ENCODE peak calls at places on chromosomes 3 and 15, in eight cellular contexts. One of them, this sample, is unnamed.

GRCh38 chr15:99412082-99412481 is 153.7 kb upstream of the MEF2A start:
- DNase-seq in sigmoid colon: no peak
- DNase-seq in right atrium auricular region: peak; percentile 48
- DNase-seq in right lobe of liver: no peak
- DNase-seq in neural progenitor cell: no peak
- DNase-seq in breast epithelium: no peak
- DNase-seq in left ventricle myocardium inferior: no peak
- DNase-seq in A549: no peak
- DNase-seq in this sample: no peak

GRCh38 chr3:123285479-123285878 is 83.7 kb downstream of the SEC22A start:
- DNase-seq in A549: no peak
- DNase-seq in left ventricle myocardium inferior: no peak
- DNase-seq in neural progenitor cell: no peak
- DNase-seq in right lobe of liver: no peak
- DNase-seq in breast epithelium: no peak
- DNase-seq in right atrium auricular region: peak; percentile 40
- DNase-seq in sigmoid colon: no peak
- DNase-seq in this sample: no peak

GRCh38 chr15:28289694-28290463 is 32.1 kb downstream of the HERC2 start:
- DNase-seq in right atrium auricular region: no peak
- DNase-seq in right lobe of liver: no peak
- DNase-seq in sigmoid colon: no peak
- DNase-seq in A549: no peak
- DNase-seq in left ventricle myocardium inferior: no peak
- DNase-seq in breast epithelium: no peak
- DNase-seq in neural progenitor cell: no peak
- DNase-seq in this sample: no peak

GRCh38 chr15:101162701-101163483 is 89.0 kb downstream of the CHSY1 start:
- DNase-seq in right atrium auricular region: peak; percentile 72
- DNase-seq in neural progenitor cell: no peak
- DNase-seq in sigmoid colon: peak; percentile 81
- DNase-seq in right lobe of liver: no peak
- DNase-seq in A549: no peak
- DNase-seq in breast epithelium: peak; percentile 62
- DNase-seq in left ventricle myocardium inferior: peak; percentile 86
- DNase-seq in this sample: peak; percentile 82

GRCh38 chr3:149013726-149014125 is 22.4 kb downstream of the GYG1 start:
- DNase-seq in left ventricle myocardium inferior: no peak
- DNase-seq in right lobe of liver: no peak
- DNase-seq in sigmoid colon: no peak
- DNase-seq in A549: no peak
- DNase-seq in breast epithelium: no peak
- DNase-seq in neural progenitor cell: no peak
- DNase-seq in right atrium auricular region: no peak
- DNase-seq in this sample: no peak

GRCh38 chr3:147257972-147258371 is 148.4 kb downstream of the ZIC4 start:
- DNase-seq in breast epithelium: no peak
- DNase-seq in A549: no peak
- DNase-seq in right atrium auricular region: no peak
- DNase-seq in sigmoid colon: no peak
- DNase-seq in right lobe of liver: no peak
- DNase-seq in neural progenitor cell: no peak
- DNase-seq in left ventricle myocardium inferior: no peak
- DNase-seq in this sample: no peak

GRCh38 chr3:186452517-186452916 is 90.5 kb upstream of the DGKG start:
- DNase-seq in sigmoid colon: no peak
- DNase-seq in A549: no peak
- DNase-seq in right atrium auricular region: no peak
- DNase-seq in left ventricle myocardium inferior: no peak
- DNase-seq in neural progenitor cell: no peak
- DNase-seq in breast epithelium: no peak
- DNase-seq in right lobe of liver: no peak
- DNase-seq in this sample: no peak

GRCh38 chr3:40073310-40074007 is 236.0 kb upstream of the EIF1B start:
- DNase-seq in left ventricle myocardium inferior: no peak
- DNase-seq in sigmoid colon: no peak
- DNase-seq in A549: no peak
- DNase-seq in breast epithelium: no peak
- DNase-seq in neural progenitor cell: no peak
- DNase-seq in right atrium auricular region: no peak
- DNase-seq in right lobe of liver: no peak
- DNase-seq in this sample: no peak

GRCh38 chr15:50116477-50116876 is 2.6 kb downstream of the ATP8B4 start:
- DNase-seq in breast epithelium: no peak
- DNase-seq in sigmoid colon: no peak
- DNase-seq in left ventricle myocardium inferior: no peak
- DNase-seq in right lobe of liver: no peak
- DNase-seq in neural progenitor cell: peak; percentile 65
- DNase-seq in A549: peak; percentile 17
- DNase-seq in right atrium auricular region: no peak
- DNase-seq in this sample: no peak

GRCh38 chr3:39644176-39644575 is 165.2 kb upstream of the MYRIP start:
- DNase-seq in left ventricle myocardium inferior: no peak
- DNase-seq in right lobe of liver: no peak
- DNase-seq in breast epithelium: no peak
- DNase-seq in right atrium auricular region: no peak
- DNase-seq in sigmoid colon: no peak
- DNase-seq in A549: no peak
- DNase-seq in neural progenitor cell: no peak
- DNase-seq in this sample: no peak

GRCh38 chr3:159762981-159763465 is 225.6 kb upstream of the IL12A start:
- DNase-seq in neural progenitor cell: peak; percentile 34
- DNase-seq in right atrium auricular region: peak; percentile 82
- DNase-seq in right lobe of liver: peak; percentile 72
- DNase-seq in sigmoid colon: peak; percentile 92
- DNase-seq in left ventricle myocardium inferior: peak; percentile 65
- DNase-seq in A549: peak; percentile 78
- DNase-seq in breast epithelium: peak; percentile 77
- DNase-seq in this sample: peak; percentile 67

GRCh38 chr3:141308588-141309218 is 59.6 kb upstream of the ZBTB38 start:
- DNase-seq in A549: peak; percentile 88
- DNase-seq in right atrium auricular region: peak; percentile 58
- DNase-seq in left ventricle myocardium inferior: peak; percentile 30
- DNase-seq in neural progenitor cell: peak; percentile 78
- DNase-seq in right lobe of liver: peak; percentile 82
- DNase-seq in sigmoid colon: no peak
- DNase-seq in breast epithelium: peak; percentile 55
- DNase-seq in this sample: peak; percentile 56

GRCh38 chr3:49411550-49411967 is 217 bp downstream of the RHOA start:
- DNase-seq in right atrium auricular region: no peak
- DNase-seq in breast epithelium: peak; percentile 47
- DNase-seq in right lobe of liver: peak; percentile 79
- DNase-seq in neural progenitor cell: peak; percentile 86
- DNase-seq in A549: no peak
- DNase-seq in sigmoid colon: peak; percentile 81
- DNase-seq in left ventricle myocardium inferior: peak; percentile 63
- DNase-seq in this sample: peak; percentile 65

GRCh38 chr3:13480340-13481318 is 523 bp downstream of the HDAC11 start:
- DNase-seq in breast epithelium: peak; percentile 29
- DNase-seq in left ventricle myocardium inferior: no peak
- DNase-seq in right atrium auricular region: no peak
- DNase-seq in sigmoid colon: peak; percentile 69
- DNase-seq in A549: peak; percentile 49
- DNase-seq in right lobe of liver: no peak
- DNase-seq in neural progenitor cell: no peak
- DNase-seq in this sample: no peak

GRCh38 chr3:117547956-117548550 is 838.5 kb downstream of the TUSC7 start:
- DNase-seq in left ventricle myocardium inferior: no peak
- DNase-seq in right atrium auricular region: no peak
- DNase-seq in A549: peak; percentile 41
- DNase-seq in right lobe of liver: no peak
- DNase-seq in sigmoid colon: no peak
- DNase-seq in neural progenitor cell: no peak
- DNase-seq in breast epithelium: no peak
- DNase-seq in this sample: no peak
- H3K4me3 ChIP-seq in left ventricle myocardium inferior: no peak overlapping the region
- H3K4me3 ChIP-seq in right atrium auricular region: no peak overlapping the region
- H3K4me3 ChIP-seq in A549: no peak overlapping the region
- H3K4me3 ChIP-seq in right lobe of liver: no peak overlapping the region
- H3K4me3 ChIP-seq in sigmoid colon: no peak overlapping the region
- H3K4me3 ChIP-seq in neural progenitor cell: no peak overlapping the region
- H3K4me3 ChIP-seq in breast epithelium: no peak overlapping the region
- H3K4me3 ChIP-seq in this sample: no peak overlapping the region

GRCh38 chr3:64000446-64001055 is 22.7 kb downstream of the PSMD6 start:
- DNase-seq in breast epithelium: no peak
- DNase-seq in left ventricle myocardium inferior: no peak
- DNase-seq in sigmoid colon: no peak
- DNase-seq in right lobe of liver: no peak
- DNase-seq in A549: no peak
- DNase-seq in right atrium auricular region: no peak
- DNase-seq in neural progenitor cell: no peak
- DNase-seq in this sample: no peak
- H3K27ac ChIP-seq in breast epithelium: no peak overlapping the region
- H3K27ac ChIP-seq in left ventricle myocardium inferior: peak overlapping the region; percentile 76
- H3K27ac ChIP-seq in sigmoid colon: no peak overlapping the region
- H3K27ac ChIP-seq in right lobe of liver: no peak overlapping the region
- H3K27ac ChIP-seq in A549: no peak overlapping the region
- H3K27ac ChIP-seq in right atrium auricular region: no peak overlapping the region
- H3K27ac ChIP-seq in neural progenitor cell: peak overlapping the region; percentile 27
- H3K27ac ChIP-seq in this sample: no peak overlapping the region

GRCh38 chr15:52808441-52808840 is 18.3 kb upstream of the ONECUT1 start:
- DNase-seq in sigmoid colon: no peak
- DNase-seq in A549: no peak
- DNase-seq in breast epithelium: no peak
- DNase-seq in right lobe of liver: no peak
- DNase-seq in right atrium auricular region: no peak
- DNase-seq in neural progenitor cell: no peak
- DNase-seq in left ventricle myocardium inferior: no peak
- DNase-seq in this sample: no peak

GRCh38 chr15:52806284-52806655 is 16.1 kb upstream of the ONECUT1 start:
- DNase-seq in breast epithelium: no peak
- DNase-seq in sigmoid colon: no peak
- DNase-seq in right lobe of liver: peak; percentile 82
- DNase-seq in neural progenitor cell: no peak
- DNase-seq in A549: no peak
- DNase-seq in left ventricle myocardium inferior: no peak
- DNase-seq in right atrium auricular region: no peak
- DNase-seq in this sample: no peak

GRCh38 chr15:52803543-52804306 is 13.6 kb upstream of the ONECUT1 start:
- DNase-seq in right lobe of liver: peak; percentile 81
- DNase-seq in breast epithelium: no peak
- DNase-seq in A549: no peak
- DNase-seq in left ventricle myocardium inferior: no peak
- DNase-seq in right atrium auricular region: no peak
- DNase-seq in neural progenitor cell: peak; percentile 73
- DNase-seq in sigmoid colon: no peak
- DNase-seq in this sample: no peak

GRCh38 chr15:52804526-52805081 is 14.5 kb upstream of the ONECUT1 start:
- DNase-seq in neural progenitor cell: peak; percentile 57
- DNase-seq in sigmoid colon: no peak
- DNase-seq in breast epithelium: no peak
- DNase-seq in left ventricle myocardium inferior: no peak
- DNase-seq in right lobe of liver: peak; percentile 70
- DNase-seq in A549: no peak
- DNase-seq in right atrium auricular region: no peak
- DNase-seq in this sample: no peak

DNA sequence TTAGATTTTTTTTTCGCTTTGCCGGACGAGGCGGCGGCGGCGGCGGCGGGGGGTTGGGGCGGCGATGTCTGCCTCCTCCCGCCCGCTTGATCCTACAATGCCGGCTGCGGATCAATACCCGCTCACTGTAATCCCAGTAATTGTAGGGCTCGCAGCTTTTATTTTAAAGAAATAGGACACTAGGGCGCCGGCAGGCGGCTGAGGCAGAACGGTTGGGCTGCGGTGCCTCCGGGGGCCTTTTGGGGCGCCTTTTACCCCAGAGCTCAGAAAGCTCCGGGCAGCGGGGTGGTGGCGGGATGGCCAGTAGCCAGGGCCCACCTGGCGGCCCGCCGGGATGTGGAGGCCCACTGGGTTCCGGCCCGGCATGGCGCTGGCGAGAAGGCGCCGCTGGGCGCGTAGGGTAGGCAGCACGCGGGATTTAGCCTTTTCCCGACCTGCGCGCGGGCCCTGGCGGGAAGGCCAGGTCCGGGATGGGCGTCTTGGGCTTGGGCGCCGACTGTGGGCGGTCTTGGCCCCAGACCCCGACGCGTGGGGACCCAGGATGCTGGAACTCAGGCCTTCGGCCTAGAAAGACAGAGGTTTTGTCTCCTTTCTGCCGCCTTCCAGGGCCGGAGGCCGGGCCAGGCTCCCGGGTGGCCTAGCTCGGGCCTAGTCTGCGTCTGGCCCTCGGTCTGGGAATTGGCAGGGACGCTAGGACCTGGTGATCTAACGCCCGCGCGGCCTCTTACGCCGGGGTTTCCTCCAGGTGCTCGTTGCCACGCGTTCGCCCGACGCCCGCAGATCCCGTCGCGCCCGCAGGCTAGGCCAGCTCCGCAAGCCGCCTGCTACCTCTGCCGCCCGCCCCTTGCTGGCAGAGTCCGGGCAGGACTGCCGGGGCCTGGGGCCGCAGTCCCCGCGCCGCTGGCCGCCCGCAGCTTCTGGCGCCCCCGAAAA is 15.5 kb upstream of the ONECUT1 start:
- DNase-seq in right atrium auricular region: no peak
- DNase-seq in left ventricle myocardium inferior: no peak
- DNase-seq in right lobe of liver: peak; percentile 69
- DNase-seq in A549: no peak
- DNase-seq in sigmoid colon: no peak
- DNase-seq in breast epithelium: no peak
- DNase-seq in neural progenitor cell: peak; percentile 87
- DNase-seq in this sample: no peak
- TF ChIP-seq CTCF in right atrium auricular region: no peak
- TF ChIP-seq CTCF in left ventricle myocardium inferior: no peak
- TF ChIP-seq CTCF in right lobe of liver: peak; percentile 2
- TF ChIP-seq CTCF in A549: no peak
- TF ChIP-seq CTCF in sigmoid colon: no peak
- TF ChIP-seq CTCF in breast epithelium: no peak
- TF ChIP-seq CTCF in neural progenitor cell: peak; percentile 52
- TF ChIP-seq CTCF in this sample: no peak

GRCh38 chr3:5698851-5699250 is 511.3 kb downstream of the EDEM1 start:
- DNase-seq in left ventricle myocardium inferior: no peak
- DNase-seq in neural progenitor cell: no peak
- DNase-seq in A549: no peak
- DNase-seq in right atrium auricular region: no peak
- DNase-seq in breast epithelium: no peak
- DNase-seq in sigmoid colon: no peak
- DNase-seq in right lobe of liver: no peak
- DNase-seq in this sample: no peak
- H3K4me3 ChIP-seq in left ventricle myocardium inferior: no peak overlapping the region
- H3K4me3 ChIP-seq in neural progenitor cell: no peak overlapping the region
- H3K4me3 ChIP-seq in A549: no peak overlapping the region
- H3K4me3 ChIP-seq in right atrium auricular region: no peak overlapping the region
- H3K4me3 ChIP-seq in breast epithelium: no peak overlapping the region
- H3K4me3 ChIP-seq in sigmoid colon: no peak overlapping the region
- H3K4me3 ChIP-seq in right lobe of liver: no peak overlapping the region
- H3K4me3 ChIP-seq in this sample: no peak overlapping the region